ENCODE peak calls at places on chromosomes 13 and 19, in four cellular contexts. S is CD4-positive, alpha-beta T cell; Y is neural crest cell; M is activated naive CD4-positive, alpha-beta T cell treated with anti-CD3 and anti-CD28 coated beads for 36 hours. K is an unnamed sample.

GRCh38 chr13:98405690-98406344 is 171.1 kb downstream of the STK24 start:
- DNase-seq in S (no peak), Y (no peak), M (no peak), K (no peak)

GRCh38 chr13:104318121-104318520 is 1251.9 kb upstream of the SLC10A2 start:
- DNase-seq in S (no peak), Y (no peak), M (no peak), K (no peak)

GRCh38 chr19:16078759-16079707 is 2.7 kb downstream of the TPM4 start:
- DNase-seq in S (peak; percentile 49), Y (no peak), M (peak; percentile 88), K (peak; percentile 60)

GRCh38 chr13:108263961-108264360 is 5.6 kb upstream of the TNFSF13B start:
- DNase-seq in S (no peak), Y (no peak), M (no peak), K (no peak)

GRCh38 chr13:99384468-99384867 is 77.3 kb upstream of the GPR183 start:
- DNase-seq in S (peak; percentile 49), Y (no peak), M (peak; percentile 65), K (no peak)

GRCh38 chr19:2962018-2962670 is 15.2 kb upstream of the TLE6 start:
- DNase-seq in S (peak; percentile 15), Y (peak; percentile 67), M (peak; percentile 58), K (peak; percentile 68)

GRCh38 chr13:90757127-90757680 is 590.3 kb upstream of the MIR17HG start:
- DNase-seq in S (no peak), Y (no peak), M (no peak), K (no peak)

GRCh38 chr13:50524540-50524939 is 319.0 kb downstream of the DLEU7 start:
- DNase-seq in S (no peak), Y (no peak), M (no peak), K (no peak)

GRCh38 chr19:3131168-3131567 is 4.7 kb upstream of the GNA15 start:
- DNase-seq in S (no peak), Y (no peak), M (no peak), K (no peak)

GRCh38 chr13:110653271-110653670 is 37.9 kb downstream of the NAXD start:
- DNase-seq in S (no peak), Y (no peak), M (no peak), K (no peak)

GRCh38 chr19:49689133-49690072 is at the start of gene ADM5:
- DNase-seq in S (peak; percentile 31), Y (no peak), M (peak; percentile 56), K (no peak)

GRCh38 chr13:42747399-42747873 is 33.9 kb upstream of the FAM216B start:
- DNase-seq in S (no peak), Y (no peak), M (no peak), K (no peak)

GRCh38 chr13:94154362-94154761 is 325.1 kb downstream of the DCT start:
- DNase-seq in S (no peak), Y (no peak), M (no peak), K (no peak)

GRCh38 chr19:33481863-33482262 is 39.7 kb downstream of the PEPD start:
- DNase-seq in S (no peak), Y (no peak), M (no peak), K (no peak)

GRCh38 chr19:1269478-1270167 is 491 bp downstream of the CIRBP start:
- DNase-seq in S (peak; percentile 83), Y (peak; percentile 82), M (peak; percentile 89), K (peak; percentile 86)

GRCh38 chr13:93872948-93873347 is 606.5 kb downstream of the DCT start:
- DNase-seq in S (no peak), Y (no peak), M (no peak), K (no peak)

GRCh38 chr13:42654760-42655159 is 80.8 kb downstream of the TNFSF11 start:
- DNase-seq in S (no peak), Y (no peak), M (no peak), K (no peak)

GRCh38 chr13:40485611-40486517 is 180.6 kb downstream of the FOXO1 start:
- DNase-seq in S (peak; percentile 69), Y (no peak), M (peak; percentile 86), K (no peak)

GRCh38 chr19:23996549-23996948 is 81.9 kb downstream of the ZNF726 start:
- DNase-seq in S (no peak), Y (no peak), M (no peak), K (peak; percentile 9)

GRCh38 chr13:111893607-111894443 is 173.1 kb upstream of the SOX1 start:
- DNase-seq in S (no peak), Y (peak; percentile 46), M (no peak), K (no peak)

GRCh38 chr19:20078696-20079095 is 896 bp downstream of the ZNF90 start:
- DNase-seq in S (no peak), Y (peak; percentile 9), M (peak; percentile 52), K (no peak)

GRCh38 chr13:25378528-25378927 is 6.8 kb downstream of the ATP8A2 start:
- DNase-seq in S (no peak), Y (no peak), M (no peak), K (no peak)

GRCh38 chr19:4557971-4558941 is 1.2 kb downstream of the SEMA6B start:
- DNase-seq in S (peak; percentile 29), Y (peak; percentile 70), M (peak; percentile 37), K (peak; percentile 54)

GRCh38 chr13:51541037-51541436 is 43.2 kb upstream of the WDFY2 start:
- DNase-seq in S (no peak), Y (no peak), M (no peak), K (no peak)

GRCh38 chr13:95605426-95606125 is 38.9 kb downstream of the DZIP1 start:
- DNase-seq in S (no peak), Y (no peak), M (no peak), K (no peak)

GRCh38 chr19:50258918-50259372 is 55.5 kb downstream of the MYH14 start:
- DNase-seq in S (no peak), Y (peak; percentile 61), M (peak; percentile 29), K (no peak)

GRCh38 chr19:5153601-5154128 is 184.8 kb downstream of the KDM4B start:
- DNase-seq in S (no peak), Y (no peak), M (no peak), K (no peak)

GRCh38 chr19:8666814-8667405 is 31.7 kb downstream of the ACTL9 start:
- DNase-seq in S (no peak), Y (no peak), M (no peak), K (no peak)

GRCh38 chr19:55437410-55437809 is 5.7 kb downstream of the SHISA7 start:
- DNase-seq in S (no peak), Y (peak; percentile 65), M (peak; percentile 47), K (no peak)

GRCh38 chr13:33194820-33195692 is 90.5 kb downstream of the STARD13 start:
- DNase-seq in S (no peak), Y (no peak), M (no peak), K (peak; percentile 4)

GRCh38 chr19:46944918-46945628 is 74.6 kb upstream of the NPAS1 start:
- DNase-seq in S (no peak), Y (peak; percentile 25), M (no peak), K (no peak)

GRCh38 chr13:106348032-106348431 is 187.4 kb downstream of the EFNB2 start:
- DNase-seq in S (no peak), Y (no peak), M (no peak), K (no peak)

GRCh38 chr13:73138967-73139491 is 80.2 kb downstream of the KLF5 start:
- DNase-seq in S (no peak), Y (no peak), M (no peak), K (no peak)

GRCh38 chr13:49305824-49306425 is 58.2 kb downstream of the CDADC1 start:
- DNase-seq in S (no peak), Y (no peak), M (no peak), K (no peak)

GRCh38 chr13:44816701-44817684 is 172.3 kb downstream of the NUFIP1 start:
- DNase-seq in S (no peak), Y (no peak), M (peak; percentile 9), K (no peak)

GRCh38 chr19:7705387-7706187 is 3.7 kb upstream of the FCER2 start:
- DNase-seq in S (peak; percentile 63), Y (no peak), M (peak; percentile 94), K (peak; percentile 86)

K was measured in memory B cell.